ENCODE peak calls at places on chromosomes 11 and 22, in six cellular contexts. V is HTR-8/SVneo, C is transverse colon, M is K562, S is posterior cingulate gyrus, E is pons. P is an unnamed sample.

GRCh38 chr11:9678576-9678975 is 14.7 kb downstream of the SWAP70 start:
- DNase-seq in S (no peak), V (no peak), E (no peak), C (no peak), M (no peak), P (no peak)

GRCh38 chr11:74937696-74938475 is 11.0 kb downstream of the XRRA1 start:
- DNase-seq in V (no peak), S (no peak), M (no peak), C (no peak), E (no peak), P (no peak)

GRCh38 chr11:70889411-70889810 is 363.0 kb downstream of the SHANK2 start:
- DNase-seq in S (no peak), E (no peak), C (no peak), M (no peak), V (no peak), P (no peak)

GRCh38 chr11:12683857-12684256 is 9.6 kb downstream of the TEAD1 start:
- DNase-seq in E (no peak), S (no peak), V (no peak), C (no peak), M (no peak), P (no peak)

GRCh38 chr11:64989416-64989815 is 7.4 kb downstream of the BATF2 start:
- DNase-seq in S (no peak), M (no peak), V (no peak), E (no peak), C (no peak), P (no peak)

GRCh38 chr11:69337211-69337721 is 43.3 kb downstream of the MYEOV start:
- DNase-seq in C (peak), S (peak), E (no peak), V (no peak), M (no peak), P (no peak)

GRCh38 chr22:45617948-45618347 is 53.7 kb upstream of the ATXN10 start:
- DNase-seq in V (no peak), C (no peak), S (no peak), E (no peak), M (no peak), P (no peak)

GRCh38 chr11:33116535-33116934 is 44.7 kb downstream of the CSTF3 start:
- DNase-seq in M (no peak), V (no peak), C (no peak), E (no peak), S (no peak), P (no peak)

GRCh38 chr11:110463153-110463552 is 33.4 kb downstream of the FDX1 start:
- DNase-seq in V (no peak), S (peak), C (peak), M (no peak), E (peak), P (peak)

GRCh38 chr11:111393585-111393984 is 14.5 kb upstream of the POU2AF1 start:
- DNase-seq in V (no peak), M (no peak), C (no peak), E (no peak), S (no peak), P (no peak)

GRCh38 chr11:19382131-19382611 is 141.4 kb upstream of the E2F8 start:
- DNase-seq in V (no peak), S (peak), M (no peak), E (peak), C (no peak), P (no peak)

GRCh38 chr11:48261600-48261999 is 2.1 kb upstream of the OR4X1 start:
- DNase-seq in M (no peak), S (no peak), E (no peak), V (no peak), C (no peak), P (no peak)

GRCh38 chr22:41963453-41964105 is 5.7 kb upstream of the SEPTIN3 start:
- DNase-seq in M (no peak), S (peak), E (peak), V (no peak), C (no peak), P (no peak)

GRCh38 chr11:129384415-129384814 is 8.8 kb downstream of the BARX2 start:
- DNase-seq in S (no peak), E (no peak), M (no peak), V (no peak), C (no peak), P (no peak)

GRCh38 chr11:117010808-117011540 is 87.3 kb downstream of the SIK3 start:
- DNase-seq in C (no peak), E (peak), S (no peak), M (no peak), V (peak), P (no peak)

GRCh38 chr11:64762916-64763803 is 3.4 kb upstream of the PYGM start:
- DNase-seq in M (no peak), S (no peak), C (no peak), V (no peak), E (peak), P (no peak)

GRCh38 chr11:61004841-61005240 is 33.4 kb downstream of the CD6 start:
- DNase-seq in C (no peak), S (no peak), V (no peak), E (no peak), M (no peak), P (no peak)

GRCh38 chr22:49855491-49855911 is 1.9 kb downstream of the ZBED4 start:
- DNase-seq in V (no peak), M (no peak), C (peak), S (no peak), E (no peak), P (no peak)

GRCh38 chr11:120205596-120206161 is 5.2 kb upstream of the OAF start:
- DNase-seq in C (no peak), S (no peak), E (no peak), M (no peak), V (peak), P (no peak)

GRCh38 chr11:15874699-15875098 is 481.6 kb downstream of the SOX6 start:
- DNase-seq in V (no peak), E (no peak), S (no peak), M (no peak), C (no peak), P (no peak)

GRCh38 chr11:70105369-70105754 is 27.2 kb downstream of the ANO1 start:
- DNase-seq in V (no peak), E (no peak), M (no peak), C (no peak), S (no peak), P (no peak)

GRCh38 chr11:6799402-6799801 is at the start of gene OR6A2:
- DNase-seq in E (no peak), V (no peak), C (no peak), S (no peak), M (no peak), P (no peak)

GRCh38 chr11:111945198-111945597 is 8.1 kb downstream of the DIXDC1 start:
- DNase-seq in C (no peak), V (no peak), S (no peak), M (no peak), E (no peak), P (no peak)

GRCh38 chr11:3006505-3007260 is 14.6 kb upstream of the NAP1L4 start:
- DNase-seq in V (no peak), E (no peak), M (no peak), C (no peak), S (no peak), P (no peak)

GRCh38 chr11:10938231-10938630 is 80.4 kb upstream of the ZBED5 start:
- DNase-seq in V (no peak), E (no peak), S (no peak), C (no peak), M (no peak), P (no peak)

GRCh38 chr11:27375370-27375769 is 12.4 kb upstream of the CCDC34 start:
- DNase-seq in M (no peak), E (no peak), S (no peak), C (no peak), V (no peak), P (no peak)

GRCh38 chr11:12092714-12093113 is 17.7 kb upstream of the MICAL2 start:
- DNase-seq in E (peak), V (no peak), M (no peak), C (no peak), S (no peak), P (no peak)

GRCh38 chr22:43014062-43014875 is 680 bp downstream of the PACSIN2 start:
- DNase-seq in V (no peak), S (no peak), M (peak), C (peak), E (no peak), P (peak)

GRCh38 chr11:1130276-1131032 is 27.3 kb upstream of the MUC5AC start:
- DNase-seq in S (no peak), C (peak), E (no peak), V (no peak), M (no peak), P (no peak)

GRCh38 chr11:38460901-38461300 is 1862.9 kb upstream of the RAG2 start:
- DNase-seq in M (no peak), S (no peak), C (no peak), E (peak), V (peak), P (peak)

GRCh38 chr11:67468056-67468455 is 995 bp downstream of the TMEM134 start:
- DNase-seq in E (no peak), M (no peak), S (peak), V (no peak), C (peak), P (no peak)

GRCh38 chr22:49015993-49016908 is 811.4 kb downstream of the BRD1 start:
- DNase-seq in E (no peak), S (no peak), V (no peak), M (no peak), C (no peak), P (no peak)

GRCh38 chr11:31813242-31813960 is 2.3 kb upstream of the PAX6 start:
- DNase-seq in M (no peak), E (no peak), S (no peak), V (no peak), C (no peak), P (no peak)

GRCh38 chr22:24810043-24810749 is 4.2 kb downstream of the SGSM1 start:
- DNase-seq in M (no peak), V (no peak), S (peak), C (no peak), E (peak), P (no peak)

GRCh38 chr11:130551388-130551787 is 102.9 kb downstream of the ADAMTS15 start:
- DNase-seq in V (no peak), E (no peak), M (no peak), S (no peak), C (no peak), P (no peak)

GRCh38 chr11:125290263-125290662 is 125.7 kb downstream of the PKNOX2 start:
- DNase-seq in M (no peak), E (no peak), C (no peak), S (no peak), V (no peak), P (no peak)

GRCh38 chr11:65055538-65055937 is 2.8 kb downstream of the NAALADL1 start:
- DNase-seq in S (no peak), E (no peak), C (no peak), V (no peak), M (no peak), P (no peak)

GRCh38 chr11:82003024-82003423 is 730.6 kb downstream of the FAM181B start:
- DNase-seq in V (no peak), M (no peak), C (no peak), S (no peak), E (no peak), P (no peak)